ENCODE peak calls at places on chromosomes 2 and 18, in six cellular contexts. P is tibial artery, Q is Panc1, Z is hepatocyte, R is keratinocyte, O is HepG2. U is an unnamed sample.

GRCh38 chr2:95385570-95385984 is 16.9 kb upstream of the FAHD2A start:
- DNase-seq in O (no peak), Q (no peak), R (no peak), P (no peak), Z (no peak), U (no peak)

GRCh38 chr2:140383781-140384180 is 1603.6 kb upstream of the NXPH2 start:
- DNase-seq in P (no peak), O (no peak), Z (no peak), R (no peak), Q (no peak), U (no peak)

GRCh38 chr18:30280861-30281470 is 761.6 kb downstream of the DSC3 start:
- DNase-seq in R (peak; percentile 9), Q (peak; percentile 38), Z (peak; percentile 75), P (no peak), O (peak; percentile 42), U (no peak)

GRCh38 chr2:191665286-191665685 is 12.7 kb upstream of the NABP1 start:
- DNase-seq in P (no peak), R (no peak), O (peak; percentile 16), Q (no peak), Z (no peak), U (no peak)

GRCh38 chr2:1538663-1539062 is 125.4 kb downstream of the TPO start:
- DNase-seq in Q (no peak), R (no peak), O (peak; percentile 25), P (no peak), Z (peak; percentile 45), U (no peak)

GRCh38 chr2:19936979-19937378 is 35.2 kb upstream of the TTC32 start:
- DNase-seq in O (no peak), P (no peak), Z (no peak), R (no peak), Q (no peak), U (no peak)

GRCh38 chr2:157328133-157328532 is 2.5 kb upstream of the ERMN start:
- DNase-seq in P (no peak), Z (no peak), O (no peak), Q (no peak), R (no peak), U (no peak)

GRCh38 chr2:121869873-121870272 is 114.4 kb downstream of the TSN start:
- DNase-seq in O (no peak), P (no peak), Q (no peak), R (no peak), Z (no peak), U (no peak)

GRCh38 chr2:84029903-84030559 is 429.0 kb downstream of the SUCLG1 start:
- DNase-seq in P (no peak), O (no peak), Q (no peak), R (no peak), Z (no peak), U (no peak)

GRCh38 chr2:65063426-65063825 is 7.2 kb downstream of the CEP68 start:
- DNase-seq in R (no peak), Q (no peak), Z (no peak), P (peak; percentile 15), O (no peak), U (no peak)

GRCh38 chr2:147530033-147530432 is 314.8 kb upstream of the ACVR2A start:
- DNase-seq in P (no peak), Z (no peak), R (no peak), Q (no peak), O (no peak), U (no peak)

DNA sequence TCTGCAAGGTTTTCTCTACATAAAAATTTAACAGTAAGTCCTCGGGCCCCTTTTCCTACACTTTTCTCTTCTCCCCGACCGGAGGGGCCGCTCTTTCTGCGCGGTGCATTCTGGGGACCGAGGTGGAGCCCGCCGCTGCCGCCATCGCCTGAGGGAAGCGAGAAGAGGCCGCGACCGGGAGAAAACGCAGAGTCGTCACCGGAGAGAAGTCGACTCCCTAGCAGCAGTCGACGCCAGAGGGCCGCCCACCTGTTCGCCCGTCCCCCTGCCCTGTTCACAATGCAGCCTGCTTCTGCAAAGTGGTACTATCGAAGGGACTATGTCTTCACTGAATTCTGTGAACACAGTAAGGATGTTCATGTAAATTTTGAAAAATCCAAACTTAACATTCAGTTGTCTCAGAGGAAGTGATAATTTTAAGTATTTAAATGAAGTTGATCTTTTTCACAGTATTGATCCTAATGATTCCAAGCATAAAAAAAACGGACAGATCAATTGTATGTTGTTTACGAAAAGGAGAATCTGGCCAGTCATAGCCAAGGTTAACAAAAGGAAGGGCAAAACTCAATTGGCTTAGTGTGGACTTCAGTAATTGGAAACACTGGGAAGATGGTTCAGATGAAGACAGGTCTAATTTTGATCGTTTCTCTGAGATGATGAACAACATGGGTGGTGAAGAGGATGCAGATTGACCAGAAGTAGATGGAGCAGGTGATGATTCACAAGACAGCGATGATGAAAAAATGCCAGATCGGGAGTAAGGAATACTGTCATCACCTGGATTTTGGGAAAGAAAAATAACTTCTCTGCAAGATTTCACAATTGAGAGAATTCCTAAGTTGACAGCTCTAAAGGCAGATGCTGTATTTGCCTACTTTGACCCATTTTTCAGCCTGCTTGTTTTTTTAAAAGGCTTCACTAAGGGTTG is 55.8 kb downstream of the ASXL2 start:
- DNase-seq in R (no peak), O (no peak), Q (no peak), P (no peak), Z (peak; percentile 26), U (peak; percentile 52)
- TF ChIP-seq CTCF in R (no peak), O (no peak), Q (no peak), P (no peak), Z (no peak), U (no peak)

GRCh38 chr18:14971461-14972185 is 223.7 kb downstream of the ANKRD30B start:
- DNase-seq in P (no peak), R (no peak), Z (no peak), O (no peak), Q (peak; percentile 52), U (no peak)

GRCh38 chr18:14975431-14975830 is 227.5 kb downstream of the ANKRD30B start:
- DNase-seq in P (no peak), O (no peak), R (no peak), Z (no peak), Q (no peak), U (no peak)

GRCh38 chr18:14974576-14974975 is 226.6 kb downstream of the ANKRD30B start:
- DNase-seq in Q (no peak), P (no peak), O (no peak), R (no peak), Z (no peak), U (no peak)

GRCh38 chr18:14976736-14977430 is 228.9 kb downstream of the ANKRD30B start:
- DNase-seq in Z (no peak), O (no peak), P (no peak), Q (no peak), R (no peak), U (no peak)

DNA sequence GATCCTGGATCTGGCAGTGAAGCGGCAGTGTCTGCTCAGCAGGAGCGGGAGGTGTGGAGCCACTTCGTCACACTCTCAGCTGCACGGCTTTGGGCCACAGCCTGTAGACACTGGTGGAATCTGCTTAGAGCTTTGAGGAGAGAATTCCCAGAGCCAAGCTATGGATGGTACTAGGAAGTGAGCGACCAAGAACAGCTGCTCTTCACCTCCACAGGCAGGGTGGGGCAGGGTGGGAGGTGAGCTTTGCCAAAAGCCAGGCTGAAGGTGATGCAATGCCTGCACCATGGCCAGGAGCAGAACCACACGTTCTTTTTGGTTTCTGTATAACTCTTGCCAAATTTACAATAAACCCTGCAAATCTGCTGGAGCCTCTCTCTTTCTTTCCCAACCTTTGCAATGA is 226.1 kb downstream of the ANKRD30B start:
- DNase-seq in O (no peak), P (no peak), R (no peak), Z (no peak), Q (no peak), U (no peak)
- H3K9me3 ChIP-seq in O (no peaks in the 10 kb centered on the region), P (no peaks in the 10 kb centered on the region), R (peaks cover 1% of the 10 kb centered on the region), Z (no peaks in the 10 kb centered on the region), Q (no peaks in the 10 kb centered on the region), U (no peaks in the 10 kb centered on the region)

GRCh38 chr2:165373322-165374025 is 96.0 kb upstream of the CSRNP3 start:
- DNase-seq in R (no peak), P (no peak), Z (no peak), Q (no peak), O (no peak), U (no peak)
- TF ChIP-seq CTCF in R (no peak), P (no peak), Z (no peak), Q (no peak), O (no peak), U (no peak)

DNA sequence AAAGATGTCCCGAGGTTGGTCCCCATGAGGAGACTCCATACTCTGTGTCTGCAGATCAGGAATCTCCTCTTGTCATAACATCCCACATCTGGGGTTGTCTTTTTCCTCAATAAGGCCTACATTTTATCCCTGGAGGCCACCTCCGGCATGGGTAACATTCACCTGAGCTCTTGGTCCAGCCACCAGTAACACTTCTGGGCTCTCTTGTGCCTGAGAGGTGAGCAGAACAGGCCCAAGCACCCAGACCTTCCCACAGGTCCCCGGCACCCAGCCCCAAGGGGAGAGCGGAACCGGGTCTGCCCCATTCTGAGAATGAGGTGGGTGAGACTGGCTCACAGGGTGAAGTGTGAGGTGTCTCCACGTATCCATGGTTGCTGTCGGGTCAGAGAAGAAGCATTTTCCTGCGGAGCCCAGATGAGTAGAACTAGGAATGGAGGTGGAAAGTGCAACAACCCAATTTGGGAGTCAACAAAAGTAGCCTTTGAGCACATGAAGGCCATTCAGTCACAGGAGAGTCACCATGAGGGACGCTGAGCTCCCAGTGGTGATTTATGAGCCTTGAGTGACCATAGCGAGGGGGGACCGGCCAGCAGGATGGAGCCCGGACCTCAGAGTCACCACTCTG is 496.7 kb upstream of the MYT1L start:
- DNase-seq in Q (no peak), R (no peak), P (no peak), O (no peak), Z (no peak), U (no peak)
- H3K9me3 ChIP-seq in Q (no peaks in the 10 kb centered on the region), R (no peaks in the 10 kb centered on the region), P (no peaks in the 10 kb centered on the region), O (no peaks in the 10 kb centered on the region), Z (no peaks in the 10 kb centered on the region), U (no peaks in the 10 kb centered on the region)

GRCh38 chr2:75710577-75711253 is at the start of gene GCFC2:
- DNase-seq in O (peak; percentile 90), Z (peak; percentile 94), R (peak; percentile 33), Q (peak; percentile 41), P (peak; percentile 88), U (peak; percentile 79)
- TF ChIP-seq CTCF in O (peak; percentile 76), Z (peak; percentile 52), R (peak; percentile 46), Q (peak; percentile 63), P (peak; percentile 30), U (peak; percentile 54)

U was measured in CD4-positive, alpha-beta T cell.